ENCODE peak calls at places on chromosomes 3 and 15, in eight cellular contexts. E, P, I, L, A, V, R and D are unnamed samples.

GRCh38 chr3:79139395-79140060 is 628.3 kb downstream of the ROBO1 start:
- DNase-seq in E (no peak), P (no peak), I (peak; percentile 2), L (no peak), A (no peak), V (no peak), R (no peak), D (no peak)

GRCh38 chr3:98902341-98902740 is 846 bp upstream of the DCBLD2 start:
- DNase-seq in E (peak; percentile 21), P (no peak), I (no peak), L (no peak), A (no peak), V (no peak), R (peak; percentile 14), D (peak; percentile 15)

GRCh38 chr3:196431193-196432136 is 762 bp downstream of the UBXN7 start:
- DNase-seq in E (peak; percentile 67), P (peak; percentile 65), I (peak; percentile 70), L (no peak), A (peak; percentile 64), V (peak; percentile 28), R (peak; percentile 44), D (peak; percentile 69)

GRCh38 chr3:195549931-195550519 is 6.9 kb upstream of the PPP1R2 start:
- DNase-seq in E (peak; percentile 63), P (no peak), I (no peak), L (no peak), A (peak; percentile 51), V (no peak), R (no peak), D (peak; percentile 34)

GRCh38 chr15:63256433-63256884 is 20.9 kb upstream of the APH1B start:
- DNase-seq in E (no peak), P (no peak), I (peak; percentile 82), L (no peak), A (no peak), V (no peak), R (no peak), D (no peak)

GRCh38 chr15:70114226-70114625 is 16.5 kb upstream of the TLE3 start:
- DNase-seq in E (no peak), P (no peak), I (no peak), L (no peak), A (no peak), V (no peak), R (no peak), D (no peak)

GRCh38 chr3:100260081-100260684 is 609 bp upstream of the TBC1D23 start:
- DNase-seq in E (no peak), P (peak; percentile 45), I (peak; percentile 79), L (peak; percentile 25), A (no peak), V (peak; percentile 54), R (no peak), D (no peak)

GRCh38 chr3:65473746-65474145 is 565.0 kb downstream of the MAGI1 start:
- DNase-seq in E (no peak), P (no peak), I (peak; percentile 54), L (no peak), A (no peak), V (no peak), R (no peak), D (no peak)

GRCh38 chr3:189049458-189050231 is 122.1 kb upstream of the TPRG1 start:
- DNase-seq in E (no peak), P (no peak), I (no peak), L (no peak), A (no peak), V (no peak), R (no peak), D (no peak)

GRCh38 chr3:169104972-169105371 is 558.5 kb downstream of the MECOM start:
- DNase-seq in E (no peak), P (no peak), I (peak; percentile 68), L (no peak), A (no peak), V (no peak), R (no peak), D (no peak)

GRCh38 chr15:59119625-59120024 is 14.7 kb downstream of the CCNB2 start:
- DNase-seq in E (no peak), P (no peak), I (no peak), L (no peak), A (no peak), V (no peak), R (no peak), D (no peak)

GRCh38 chr3:12993623-12994356 is 79.4 kb downstream of the IQSEC1 start:
- DNase-seq in E (peak; percentile 81), P (peak; percentile 58), I (peak; percentile 37), L (no peak), A (peak; percentile 77), V (peak; percentile 50), R (peak; percentile 83), D (peak; percentile 74)

GRCh38 chr3:197682713-197683112 is 54.0 kb downstream of the RUBCN start:
- DNase-seq in E (no peak), P (no peak), I (no peak), L (no peak), A (no peak), V (no peak), R (no peak), D (no peak)

DNA sequence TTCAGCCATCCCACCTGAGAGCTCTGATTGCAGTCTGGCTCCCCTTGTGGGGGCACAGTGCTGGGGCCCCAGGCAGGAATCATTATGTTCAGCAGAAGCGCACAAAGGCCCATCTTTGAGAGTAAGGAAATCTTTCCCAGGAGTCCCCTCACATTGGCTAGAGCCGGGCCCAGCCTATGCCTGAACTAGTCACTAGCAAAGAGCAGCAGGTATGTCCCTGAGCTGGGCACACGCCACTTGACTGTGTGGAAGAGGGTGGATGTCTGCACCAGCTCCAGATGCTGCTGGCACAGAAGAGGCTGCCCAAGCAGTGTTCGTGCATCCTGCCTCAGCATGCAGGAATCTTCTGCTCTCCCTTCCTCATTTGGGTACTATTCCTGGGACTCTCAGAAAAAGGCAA is 26.3 kb downstream of the NR1I2 start:
- DNase-seq in E (no peak), P (no peak), I (no peak), L (no peak), A (no peak), V (no peak), R (no peak), D (no peak)
- TF ChIP-seq CTCF in E (no peak), P (no peak), I (no peak), L (no peak), A (no peak), V (no peak), R (no peak), D (no peak)

GRCh38 chr3:14150078-14150477 is 25.2 kb downstream of the TMEM43 start:
- DNase-seq in E (no peak), P (no peak), I (no peak), L (no peak), A (no peak), V (no peak), R (no peak), D (no peak)

GRCh38 chr3:14146381-14147062 is 21.7 kb downstream of the TMEM43 start:
- DNase-seq in E (no peak), P (peak; percentile 28), I (peak; percentile 47), L (no peak), A (no peak), V (no peak), R (no peak), D (no peak)

GRCh38 chr3:14147617-14148016 is 22.8 kb downstream of the TMEM43 start:
- DNase-seq in E (no peak), P (no peak), I (no peak), L (no peak), A (no peak), V (no peak), R (no peak), D (no peak)

GRCh38 chr3:14147063-14147435 is 22.2 kb downstream of the TMEM43 start:
- DNase-seq in E (no peak), P (peak; percentile 25), I (no peak), L (no peak), A (no peak), V (no peak), R (no peak), D (no peak)

GRCh38 chr3:14148041-14148985 is 23.5 kb downstream of the TMEM43 start:
- DNase-seq in E (no peak), P (no peak), I (no peak), L (no peak), A (no peak), V (no peak), R (peak; percentile 54), D (no peak)
- TF ChIP-seq CTCF in E (no peak), P (no peak), I (peak; percentile 9), L (no peak), A (no peak), V (peak; percentile 18), R (peak; percentile 34), D (no peak)

DNA sequence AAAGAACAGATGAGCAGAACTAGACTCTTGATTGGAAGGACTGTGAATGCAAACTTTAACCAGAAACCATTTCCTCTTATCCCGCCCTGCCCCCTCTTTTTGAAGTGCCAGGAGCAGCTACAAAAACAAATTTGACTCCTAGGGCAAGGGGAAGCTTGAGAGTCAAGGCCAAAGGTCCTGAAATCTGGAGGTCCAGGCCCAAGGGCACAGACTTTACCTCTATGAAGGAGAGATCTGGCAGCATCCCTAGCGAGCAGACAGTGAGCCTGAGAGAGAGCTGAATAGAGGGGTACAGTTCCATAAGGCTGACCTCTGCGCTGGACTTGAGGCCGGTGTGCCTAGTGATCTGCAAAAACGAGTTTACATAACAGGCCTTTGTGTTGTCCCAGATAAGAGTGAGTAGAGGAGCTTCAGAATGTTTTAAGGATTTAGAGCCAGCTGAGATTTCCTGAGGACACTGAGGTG is 5.1 kb downstream of the RAB43 start:
- DNase-seq in E (no peak), P (no peak), I (no peak), L (no peak), A (no peak), V (no peak), R (no peak), D (no peak)
- TF ChIP-seq CTCF in E (no peak), P (no peak), I (no peak), L (no peak), A (no peak), V (no peak), R (no peak), D (no peak)

GRCh38 chr3:23035927-23036640 is 167.0 kb upstream of the UBE2E2 start:
- DNase-seq in E (no peak), P (no peak), I (no peak), L (no peak), A (no peak), V (no peak), R (no peak), D (no peak)

GRCh38 chr3:23041918-23042696 is 161.0 kb upstream of the UBE2E2 start:
- DNase-seq in E (no peak), P (no peak), I (no peak), L (no peak), A (no peak), V (no peak), R (no peak), D (no peak)

GRCh38 chr3:23036728-23037127 is 166.4 kb upstream of the UBE2E2 start:
- DNase-seq in E (peak; percentile 43), P (no peak), I (no peak), L (no peak), A (no peak), V (no peak), R (no peak), D (peak; percentile 31)
- TF ChIP-seq CTCF in E (no peak), P (no peak), I (no peak), L (no peak), A (no peak), V (no peak), R (no peak), D (no peak)

GRCh38 chr3:87900061-87900460 is 158.7 kb downstream of the CGGBP1 start:
- DNase-seq in E (peak; percentile 4), P (no peak), I (no peak), L (no peak), A (no peak), V (no peak), R (peak; percentile 1), D (no peak)
- TF ChIP-seq CTCF in E (no peak), P (no peak), I (no peak), L (no peak), A (peak; percentile 35), V (no peak), R (peak; percentile 33), D (no peak)